ENCODE peak calls at places on chromosomes 5 and 9, in seven cellular contexts. One of them, this sample, is unnamed.

GRCh38 chr5:86500947-86501346 is 116.8 kb upstream of the COX7C start:
- DNase-seq in endothelial cell of umbilical vein: no peak
- DNase-seq in K562: peak
- DNase-seq in uterus: no peak
- DNase-seq in AG09319: no peak
- DNase-seq in AG09309: no peak
- DNase-seq in PC-9: no peak
- DNase-seq in this sample: no peak

GRCh38 chr9:95099321-95100070 is 218.0 kb downstream of the FANCC start:
- DNase-seq in endothelial cell of umbilical vein: no peak
- DNase-seq in K562: no peak
- DNase-seq in uterus: no peak
- DNase-seq in AG09319: no peak
- DNase-seq in AG09309: no peak
- DNase-seq in PC-9: no peak
- DNase-seq in this sample: no peak

GRCh38 chr5:59786271-59786805 is 107.2 kb downstream of the PDE4D start:
- DNase-seq in endothelial cell of umbilical vein: peak
- DNase-seq in K562: no peak
- DNase-seq in uterus: peak
- DNase-seq in AG09319: peak
- DNase-seq in AG09309: peak
- DNase-seq in PC-9: peak
- DNase-seq in this sample: no peak

GRCh38 chr5:8136271-8136670 is 267.3 kb downstream of the MTRR start:
- DNase-seq in endothelial cell of umbilical vein: no peak
- DNase-seq in K562: no peak
- DNase-seq in uterus: no peak
- DNase-seq in AG09319: no peak
- DNase-seq in AG09309: no peak
- DNase-seq in PC-9: no peak
- DNase-seq in this sample: no peak

GRCh38 chr9:17018001-17018491 is 116.8 kb upstream of the CNTLN start:
- DNase-seq in endothelial cell of umbilical vein: no peak
- DNase-seq in K562: no peak
- DNase-seq in uterus: no peak
- DNase-seq in AG09319: peak
- DNase-seq in AG09309: peak
- DNase-seq in PC-9: no peak
- DNase-seq in this sample: no peak

GRCh38 chr9:124014355-124015026 is 2.9 kb downstream of the LHX2 start:
- DNase-seq in endothelial cell of umbilical vein: no peak
- DNase-seq in K562: no peak
- DNase-seq in uterus: no peak
- DNase-seq in AG09319: no peak
- DNase-seq in AG09309: no peak
- DNase-seq in PC-9: no peak
- DNase-seq in this sample: no peak

GRCh38 chr9:92294297-92294676 is 790 bp upstream of the IARS1 start:
- DNase-seq in endothelial cell of umbilical vein: peak
- DNase-seq in K562: peak
- DNase-seq in uterus: no peak
- DNase-seq in AG09319: no peak
- DNase-seq in AG09309: no peak
- DNase-seq in PC-9: peak
- DNase-seq in this sample: no peak

GRCh38 chr5:60023255-60023654 is 129.7 kb upstream of the PDE4D start:
- DNase-seq in endothelial cell of umbilical vein: no peak
- DNase-seq in K562: no peak
- DNase-seq in uterus: no peak
- DNase-seq in AG09319: no peak
- DNase-seq in AG09309: no peak
- DNase-seq in PC-9: no peak
- DNase-seq in this sample: no peak

DNA sequence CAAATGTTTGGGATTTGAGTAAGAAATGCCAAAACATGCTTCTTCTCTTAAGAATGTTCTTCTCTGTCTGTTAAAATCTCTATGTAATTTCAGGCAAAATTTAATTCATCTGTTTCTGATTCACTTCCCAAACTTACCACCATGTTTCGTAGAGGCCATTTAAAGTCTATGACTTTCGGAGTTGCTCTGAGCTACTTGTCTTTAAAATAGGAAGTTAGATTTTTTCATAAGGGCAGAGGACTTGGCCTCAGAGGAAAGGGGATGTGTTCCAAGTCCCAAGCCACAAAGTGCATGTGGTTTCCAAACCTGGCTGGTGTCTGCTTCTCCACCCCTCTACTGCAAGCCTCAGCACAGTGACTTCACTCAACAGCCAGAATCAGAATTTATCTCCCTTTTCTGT is 111.3 kb upstream of the ADRA1B start:
- DNase-seq in endothelial cell of umbilical vein: no peak
- DNase-seq in K562: no peak
- DNase-seq in uterus: no peak
- DNase-seq in AG09319: peak
- DNase-seq in AG09309: no peak
- DNase-seq in PC-9: no peak
- DNase-seq in this sample: no peak
- TF ChIP-seq CTCF in endothelial cell of umbilical vein: no peak
- TF ChIP-seq CTCF in K562: no peak
- TF ChIP-seq CTCF in uterus: no peak
- TF ChIP-seq CTCF in AG09319: no peak
- TF ChIP-seq CTCF in AG09309: no peak
- TF ChIP-seq CTCF in PC-9: no peak
- TF ChIP-seq CTCF in this sample: no peak

GRCh38 chr5:61802456-61802855 is 470.4 kb downstream of the ZSWIM6 start:
- DNase-seq in endothelial cell of umbilical vein: no peak
- DNase-seq in K562: no peak
- DNase-seq in uterus: no peak
- DNase-seq in AG09319: no peak
- DNase-seq in AG09309: no peak
- DNase-seq in PC-9: no peak
- DNase-seq in this sample: no peak
- TF ChIP-seq CTCF in endothelial cell of umbilical vein: no peak
- TF ChIP-seq CTCF in K562: no peak
- TF ChIP-seq CTCF in uterus: no peak
- TF ChIP-seq CTCF in AG09319: no peak
- TF ChIP-seq CTCF in AG09309: no peak
- TF ChIP-seq CTCF in PC-9: no peak
- TF ChIP-seq CTCF in this sample: no peak

DNA sequence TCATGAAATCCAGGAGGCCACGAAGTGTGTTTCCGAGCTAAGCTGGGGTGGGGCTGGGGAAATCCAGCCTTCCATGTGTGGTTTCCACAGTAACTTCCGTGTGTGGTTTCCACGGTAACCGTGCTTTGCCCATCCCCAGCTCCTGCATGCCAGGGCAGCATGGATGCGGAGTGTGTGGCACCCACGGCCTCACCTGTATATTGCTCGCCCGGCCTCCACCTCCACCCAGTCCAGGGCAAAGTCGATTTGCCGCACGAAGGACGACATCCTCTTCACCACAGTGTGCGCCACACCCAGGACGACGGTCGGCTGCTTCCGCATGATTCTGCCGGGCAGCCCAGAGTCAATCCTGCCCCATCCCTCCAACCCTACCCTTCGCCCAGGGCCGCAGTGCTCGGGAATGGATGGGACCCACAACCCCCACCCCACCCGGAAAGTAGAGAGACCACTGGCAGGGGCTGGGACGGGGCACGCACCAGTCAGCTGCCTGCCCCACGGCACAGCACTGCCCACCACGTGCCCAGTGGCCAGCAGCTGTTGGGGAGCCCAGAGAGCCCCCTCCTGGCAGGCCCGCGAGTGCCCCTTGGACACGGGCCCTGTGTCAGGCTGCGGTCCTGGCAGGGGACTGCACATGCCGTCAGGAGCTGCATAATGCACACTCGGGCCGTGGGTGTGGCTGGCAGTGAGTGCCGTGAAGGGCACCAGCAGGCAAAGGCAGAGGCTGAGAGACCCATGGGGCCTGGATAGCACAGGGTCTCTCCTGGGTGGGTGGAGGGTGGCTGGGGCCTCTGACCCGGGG is 39.0 kb upstream of the NSMF start:
- DNase-seq in endothelial cell of umbilical vein: no peak
- DNase-seq in K562: no peak
- DNase-seq in uterus: no peak
- DNase-seq in AG09319: no peak
- DNase-seq in AG09309: no peak
- DNase-seq in PC-9: no peak
- DNase-seq in this sample: no peak
- TF ChIP-seq CTCF in endothelial cell of umbilical vein: no peak
- TF ChIP-seq CTCF in K562: no peak
- TF ChIP-seq CTCF in uterus: no peak
- TF ChIP-seq CTCF in AG09319: no peak
- TF ChIP-seq CTCF in AG09309: no peak
- TF ChIP-seq CTCF in PC-9: no peak
- TF ChIP-seq CTCF in this sample: no peak

GRCh38 chr5:34905564-34905963 is 9.7 kb downstream of the RAD1 start:
- DNase-seq in endothelial cell of umbilical vein: peak
- DNase-seq in K562: no peak
- DNase-seq in uterus: no peak
- DNase-seq in AG09319: no peak
- DNase-seq in AG09309: no peak
- DNase-seq in PC-9: no peak
- DNase-seq in this sample: no peak
- TF ChIP-seq CTCF in endothelial cell of umbilical vein: peak
- TF ChIP-seq CTCF in K562: peak
- TF ChIP-seq CTCF in uterus: no peak
- TF ChIP-seq CTCF in AG09319: peak
- TF ChIP-seq CTCF in AG09309: peak
- TF ChIP-seq CTCF in PC-9: peak
- TF ChIP-seq CTCF in this sample: peak

GRCh38 chr5:148454576-148454975 is 70.8 kb downstream of the FBXO38 start:
- DNase-seq in endothelial cell of umbilical vein: no peak
- DNase-seq in K562: no peak
- DNase-seq in uterus: no peak
- DNase-seq in AG09319: no peak
- DNase-seq in AG09309: no peak
- DNase-seq in PC-9: no peak
- DNase-seq in this sample: no peak

GRCh38 chr5:148455055-148455675 is 71.4 kb downstream of the FBXO38 start:
- DNase-seq in endothelial cell of umbilical vein: no peak
- DNase-seq in K562: no peak
- DNase-seq in uterus: no peak
- DNase-seq in AG09319: no peak
- DNase-seq in AG09309: no peak
- DNase-seq in PC-9: no peak
- DNase-seq in this sample: no peak

GRCh38 chr5:148459669-148460068 is 75.9 kb downstream of the FBXO38 start:
- DNase-seq in endothelial cell of umbilical vein: no peak
- DNase-seq in K562: no peak
- DNase-seq in uterus: no peak
- DNase-seq in AG09319: no peak
- DNase-seq in AG09309: no peak
- DNase-seq in PC-9: no peak
- DNase-seq in this sample: no peak

GRCh38 chr5:148458036-148458888 is 74.5 kb downstream of the FBXO38 start:
- DNase-seq in endothelial cell of umbilical vein: no peak
- DNase-seq in K562: no peak
- DNase-seq in uterus: no peak
- DNase-seq in AG09319: no peak
- DNase-seq in AG09309: no peak
- DNase-seq in PC-9: no peak
- DNase-seq in this sample: no peak

DNA sequence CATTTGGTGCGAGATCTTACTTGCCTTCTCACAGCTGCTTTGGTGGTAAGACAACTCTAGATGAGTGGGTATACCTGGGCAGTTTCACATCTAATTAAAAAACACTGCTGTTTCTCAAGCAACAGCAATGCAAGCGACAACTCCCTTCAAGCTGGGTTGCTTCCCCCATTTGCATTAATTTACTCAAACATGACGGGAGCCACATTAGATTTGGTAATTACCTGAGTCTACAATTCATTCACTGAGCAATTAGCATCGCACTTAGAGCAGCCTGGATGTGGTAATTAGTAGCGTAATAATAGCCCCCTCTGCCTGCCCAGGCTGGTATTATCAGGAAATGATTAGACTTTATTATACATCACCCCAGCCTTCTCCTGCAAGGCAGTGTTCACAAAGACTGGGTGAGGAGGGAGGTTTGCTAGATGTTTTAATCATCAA is 73.4 kb downstream of the FBXO38 start:
- DNase-seq in endothelial cell of umbilical vein: peak
- DNase-seq in K562: peak
- DNase-seq in uterus: no peak
- DNase-seq in AG09319: no peak
- DNase-seq in AG09309: no peak
- DNase-seq in PC-9: no peak
- DNase-seq in this sample: no peak
- TF ChIP-seq CTCF in endothelial cell of umbilical vein: peak
- TF ChIP-seq CTCF in K562: no peak
- TF ChIP-seq CTCF in uterus: no peak
- TF ChIP-seq CTCF in AG09319: no peak
- TF ChIP-seq CTCF in AG09309: peak
- TF ChIP-seq CTCF in PC-9: peak
- TF ChIP-seq CTCF in this sample: no peak

DNA sequence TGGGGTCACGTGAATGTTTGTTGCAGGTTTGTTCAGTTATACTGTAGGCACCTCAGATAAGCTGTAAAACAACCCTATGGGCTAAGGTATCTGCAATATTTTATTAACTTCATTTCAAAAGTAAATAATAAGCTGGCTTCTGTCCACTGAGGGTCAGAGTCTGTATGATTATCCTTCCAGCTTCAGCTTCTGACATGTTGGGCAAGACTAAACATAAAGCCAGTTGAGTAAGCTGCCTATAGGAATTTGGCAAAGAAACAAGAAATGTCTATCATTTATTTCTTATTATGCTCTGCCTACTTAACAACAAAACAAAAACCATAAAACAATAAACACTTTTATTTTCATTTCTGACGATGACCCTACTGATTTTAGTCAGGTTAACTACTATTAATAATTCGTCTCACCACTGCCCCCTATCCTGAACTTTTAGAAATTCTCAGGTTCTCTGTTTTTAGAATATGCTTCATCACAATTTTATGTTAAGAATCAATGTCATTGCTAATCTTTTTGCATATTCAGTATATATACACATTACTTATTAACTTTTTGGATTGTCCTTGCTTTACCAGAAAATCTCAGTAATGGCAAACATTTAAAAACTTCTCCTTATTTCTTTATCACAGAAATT is 413.5 kb upstream of the ADAMTSL1 start:
- DNase-seq in endothelial cell of umbilical vein: no peak
- DNase-seq in K562: no peak
- DNase-seq in uterus: no peak
- DNase-seq in AG09319: no peak
- DNase-seq in AG09309: no peak
- DNase-seq in PC-9: no peak
- DNase-seq in this sample: no peak
- TF ChIP-seq CTCF in endothelial cell of umbilical vein: no peak
- TF ChIP-seq CTCF in K562: no peak
- TF ChIP-seq CTCF in uterus: no peak
- TF ChIP-seq CTCF in AG09319: no peak
- TF ChIP-seq CTCF in AG09309: no peak
- TF ChIP-seq CTCF in PC-9: peak
- TF ChIP-seq CTCF in this sample: peak

GRCh38 chr5:112583166-112583565 is 154.5 kb upstream of the APC start:
- DNase-seq in endothelial cell of umbilical vein: no peak
- DNase-seq in K562: no peak
- DNase-seq in uterus: no peak
- DNase-seq in AG09319: no peak
- DNase-seq in AG09309: no peak
- DNase-seq in PC-9: no peak
- DNase-seq in this sample: no peak
- TF ChIP-seq CTCF in endothelial cell of umbilical vein: no peak
- TF ChIP-seq CTCF in K562: no peak
- TF ChIP-seq CTCF in uterus: no peak
- TF ChIP-seq CTCF in AG09319: no peak
- TF ChIP-seq CTCF in AG09309: no peak
- TF ChIP-seq CTCF in PC-9: no peak
- TF ChIP-seq CTCF in this sample: no peak

This sample was measured in GM13977.